ENCODE peak calls at places on chromosomes 1 and 21, in six cellular contexts. One of them, this sample, is unnamed.

GRCh38 chr1:28157901-28158300 is 18.6 kb downstream of the PTAFR start:
- DNase-seq in GM23338: no peak
- DNase-seq in HCT116: no peak
- DNase-seq in PC-3: no peak
- DNase-seq in neural progenitor cell: no peak
- DNase-seq in MM.1S: no peak
- DNase-seq in this sample: no peak

GRCh38 chr1:212594640-212595039 is 13.9 kb upstream of the ATF3 start:
- DNase-seq in GM23338: no peak
- DNase-seq in HCT116: no peak
- DNase-seq in PC-3: no peak
- DNase-seq in neural progenitor cell: no peak
- DNase-seq in MM.1S: no peak
- DNase-seq in this sample: no peak

GRCh38 chr1:244092293-244093264 is 41.5 kb downstream of the ZBTB18 start:
- DNase-seq in GM23338: no peak
- DNase-seq in HCT116: no peak
- DNase-seq in PC-3: peak
- DNase-seq in neural progenitor cell: no peak
- DNase-seq in MM.1S: no peak
- DNase-seq in this sample: peak

GRCh38 chr1:235315173-235315572 is 12.8 kb downstream of the ARID4B start:
- DNase-seq in GM23338: no peak
- DNase-seq in HCT116: no peak
- DNase-seq in PC-3: no peak
- DNase-seq in neural progenitor cell: no peak
- DNase-seq in MM.1S: no peak
- DNase-seq in this sample: no peak

GRCh38 chr1:1425753-1426495 is 4.8 kb upstream of the ANKRD65 start:
- DNase-seq in GM23338: peak
- DNase-seq in HCT116: no peak
- DNase-seq in PC-3: no peak
- DNase-seq in neural progenitor cell: peak
- DNase-seq in MM.1S: no peak
- DNase-seq in this sample: no peak

GRCh38 chr1:12448746-12449177 is 169.2 kb downstream of the DHRS3 start:
- DNase-seq in GM23338: no peak
- DNase-seq in HCT116: no peak
- DNase-seq in PC-3: no peak
- DNase-seq in neural progenitor cell: no peak
- DNase-seq in MM.1S: peak
- DNase-seq in this sample: peak

GRCh38 chr1:235741294-235741693 is 91.7 kb upstream of the GNG4 start:
- DNase-seq in GM23338: no peak
- DNase-seq in HCT116: no peak
- DNase-seq in PC-3: peak
- DNase-seq in neural progenitor cell: no peak
- DNase-seq in MM.1S: no peak
- DNase-seq in this sample: peak

GRCh38 chr21:32192291-32192690 is 86.6 kb downstream of the MIS18A start:
- DNase-seq in GM23338: no peak
- DNase-seq in HCT116: no peak
- DNase-seq in PC-3: no peak
- DNase-seq in neural progenitor cell: no peak
- DNase-seq in MM.1S: no peak
- DNase-seq in this sample: no peak

GRCh38 chr1:177744906-177745305 is 225.0 kb downstream of the SEC16B start:
- DNase-seq in GM23338: no peak
- DNase-seq in HCT116: no peak
- DNase-seq in PC-3: no peak
- DNase-seq in neural progenitor cell: no peak
- DNase-seq in MM.1S: no peak
- DNase-seq in this sample: no peak

GRCh38 chr1:10793129-10793651 is 3.3 kb downstream of the CASZ1 start:
- DNase-seq in GM23338: peak
- DNase-seq in HCT116: no peak
- DNase-seq in PC-3: peak
- DNase-seq in neural progenitor cell: peak
- DNase-seq in MM.1S: no peak
- DNase-seq in this sample: peak

GRCh38 chr21:41622831-41623548 is 115.0 kb upstream of the TMPRSS2 start:
- DNase-seq in GM23338: no peak
- DNase-seq in HCT116: no peak
- DNase-seq in PC-3: peak
- DNase-seq in neural progenitor cell: no peak
- DNase-seq in MM.1S: no peak
- DNase-seq in this sample: no peak

GRCh38 chr1:10155087-10155712 is 55.2 kb upstream of the KIF1B start:
- DNase-seq in GM23338: no peak
- DNase-seq in HCT116: no peak
- DNase-seq in PC-3: no peak
- DNase-seq in neural progenitor cell: no peak
- DNase-seq in MM.1S: no peak
- DNase-seq in this sample: no peak

GRCh38 chr1:245156041-245156735 is 1.4 kb downstream of the KIF26B start:
- DNase-seq in GM23338: peak
- DNase-seq in HCT116: peak
- DNase-seq in PC-3: peak
- DNase-seq in neural progenitor cell: peak
- DNase-seq in MM.1S: peak
- DNase-seq in this sample: peak
- TF ChIP-seq EZH2 in GM23338: no peak
- TF ChIP-seq EZH2 in HCT116: no peak
- TF ChIP-seq EZH2 in PC-3: no peak
- TF ChIP-seq EZH2 in neural progenitor cell: peak
- TF ChIP-seq EZH2 in MM.1S: no peak
- TF ChIP-seq EZH2 in this sample: no peak

GRCh38 chr1:156961709-156962108 is 41.3 kb downstream of the LRRC71 start:
- DNase-seq in GM23338: peak
- DNase-seq in HCT116: peak
- DNase-seq in PC-3: peak
- DNase-seq in neural progenitor cell: peak
- DNase-seq in MM.1S: peak
- DNase-seq in this sample: no peak
- TF ChIP-seq CTCF in GM23338: peak
- TF ChIP-seq CTCF in HCT116: peak
- TF ChIP-seq CTCF in PC-3: peak
- TF ChIP-seq CTCF in neural progenitor cell: peak
- TF ChIP-seq CTCF in MM.1S: peak
- TF ChIP-seq CTCF in this sample: peak

DNA sequence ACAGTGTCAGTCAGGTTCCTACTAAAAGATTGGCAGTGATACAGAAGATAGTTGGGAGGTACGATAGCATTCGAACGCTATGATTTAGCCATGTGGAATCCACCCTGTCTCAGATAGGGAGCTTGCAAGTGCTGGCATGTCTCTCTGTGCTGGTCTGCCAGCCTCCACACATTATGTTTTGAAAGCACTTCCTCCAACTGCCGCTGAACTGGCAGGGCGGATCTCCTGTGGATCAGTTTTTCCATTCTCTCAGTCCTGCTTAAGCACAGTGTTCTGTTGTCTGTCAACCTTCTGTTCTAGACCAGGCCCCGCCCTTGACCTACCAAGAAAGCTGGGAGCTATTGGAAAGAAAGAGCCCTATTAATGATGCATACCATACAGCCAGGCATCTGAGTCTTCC is 65.5 kb upstream of the PALMD start:
- DNase-seq in GM23338: no peak
- DNase-seq in HCT116: no peak
- DNase-seq in PC-3: no peak
- DNase-seq in neural progenitor cell: no peak
- DNase-seq in MM.1S: no peak
- DNase-seq in this sample: peak
- TF ChIP-seq EZH2phosphoT487 in GM23338: no peak
- TF ChIP-seq EZH2phosphoT487 in HCT116: no peak
- TF ChIP-seq EZH2phosphoT487 in PC-3: no peak
- TF ChIP-seq EZH2phosphoT487 in neural progenitor cell: no peak
- TF ChIP-seq EZH2phosphoT487 in MM.1S: no peak
- TF ChIP-seq EZH2phosphoT487 in this sample: no peak

GRCh38 chr1:3731951-3732746 is 20.1 kb upstream of the CCDC27 start:
- DNase-seq in GM23338: no peak
- DNase-seq in HCT116: no peak
- DNase-seq in PC-3: no peak
- DNase-seq in neural progenitor cell: no peak
- DNase-seq in MM.1S: no peak
- DNase-seq in this sample: no peak

GRCh38 chr1:3733603-3734591 is 18.4 kb upstream of the CCDC27 start:
- DNase-seq in GM23338: peak
- DNase-seq in HCT116: no peak
- DNase-seq in PC-3: no peak
- DNase-seq in neural progenitor cell: no peak
- DNase-seq in MM.1S: no peak
- DNase-seq in this sample: no peak

GRCh38 chr1:3734602-3735001 is 17.6 kb upstream of the CCDC27 start:
- DNase-seq in GM23338: no peak
- DNase-seq in HCT116: no peak
- DNase-seq in PC-3: no peak
- DNase-seq in neural progenitor cell: no peak
- DNase-seq in MM.1S: no peak
- DNase-seq in this sample: no peak

GRCh38 chr1:3731543-3731942 is 20.7 kb upstream of the CCDC27 start:
- DNase-seq in GM23338: no peak
- DNase-seq in HCT116: no peak
- DNase-seq in PC-3: no peak
- DNase-seq in neural progenitor cell: no peak
- DNase-seq in MM.1S: no peak
- DNase-seq in this sample: no peak

DNA sequence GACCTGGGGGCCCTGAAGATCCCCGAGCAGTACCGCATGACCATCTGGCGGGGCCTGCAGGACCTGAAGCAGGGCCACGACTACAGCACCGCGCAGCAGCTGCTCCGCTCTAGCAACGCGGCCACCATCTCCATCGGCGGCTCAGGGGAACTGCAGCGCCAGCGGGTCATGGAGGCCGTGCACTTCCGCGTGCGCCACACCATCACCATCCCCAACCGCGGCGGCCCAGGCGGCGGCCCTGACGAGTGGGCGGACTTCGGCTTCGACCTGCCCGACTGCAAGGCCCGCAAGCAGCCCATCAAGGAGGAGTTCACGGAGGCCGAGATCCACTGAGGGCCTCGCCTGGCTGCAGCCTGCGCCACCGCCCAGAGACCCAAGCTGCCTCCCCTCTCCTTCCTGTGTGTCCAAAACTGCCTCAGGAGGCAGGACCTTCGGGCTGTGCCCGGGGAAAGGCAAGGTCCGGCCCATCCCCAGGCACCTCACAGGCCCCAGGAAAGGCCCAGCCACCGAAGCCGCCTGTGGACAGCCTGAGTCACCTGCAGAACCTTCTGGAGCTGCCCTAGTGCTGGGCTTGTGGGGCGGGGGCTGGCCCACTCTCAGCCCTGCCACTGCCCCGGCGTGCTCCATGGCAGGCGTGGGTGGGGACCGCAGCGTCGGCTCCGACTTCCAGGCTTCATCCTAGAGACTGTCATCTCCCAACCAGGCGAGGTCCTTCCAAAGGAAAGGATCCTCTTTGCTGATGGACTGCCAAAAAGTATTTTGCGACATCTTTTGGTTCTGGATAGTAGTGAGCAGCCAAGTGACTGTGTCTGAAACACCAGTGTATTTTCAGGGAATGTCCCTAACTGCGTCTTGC is 19.3 kb upstream of the CCDC27 start:
- DNase-seq in GM23338: peak
- DNase-seq in HCT116: no peak
- DNase-seq in PC-3: no peak
- DNase-seq in neural progenitor cell: peak
- DNase-seq in MM.1S: no peak
- DNase-seq in this sample: no peak
- TF ChIP-seq EZH2 in GM23338: no peak
- TF ChIP-seq EZH2 in HCT116: no peak
- TF ChIP-seq EZH2 in PC-3: no peak
- TF ChIP-seq EZH2 in neural progenitor cell: no peak
- TF ChIP-seq EZH2 in MM.1S: no peak
- TF ChIP-seq EZH2 in this sample: no peak

DNA sequence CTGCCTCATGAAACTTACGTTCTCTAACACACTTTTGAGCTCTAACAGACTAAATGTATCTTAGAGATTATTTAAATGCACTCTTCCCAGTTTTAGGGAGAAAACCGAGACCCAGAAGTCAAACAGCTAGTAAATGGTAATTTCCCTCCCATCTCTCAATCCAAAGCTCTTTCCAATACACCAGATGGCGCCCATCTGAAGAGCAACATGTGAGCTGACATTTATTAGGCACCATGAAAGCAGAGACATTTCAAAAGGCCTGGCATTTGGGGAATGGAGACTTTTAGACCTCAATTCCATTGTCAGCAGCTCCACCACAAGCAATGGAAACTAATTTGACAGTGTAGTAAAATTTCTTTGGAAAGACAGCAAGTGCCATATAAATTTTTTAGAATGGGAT is 191.4 kb downstream of the DAB1 start:
- DNase-seq in GM23338: peak
- DNase-seq in HCT116: no peak
- DNase-seq in PC-3: peak
- DNase-seq in neural progenitor cell: peak
- DNase-seq in MM.1S: no peak
- DNase-seq in this sample: no peak
- TF ChIP-seq CTCF in GM23338: peak
- TF ChIP-seq CTCF in HCT116: no peak
- TF ChIP-seq CTCF in PC-3: peak
- TF ChIP-seq CTCF in neural progenitor cell: peak
- TF ChIP-seq CTCF in MM.1S: no peak
- TF ChIP-seq CTCF in this sample: no peak

This sample was measured in hepatocyte.